ENCODE peak calls at places on chromosomes 16 and 17, in four cellular contexts. L, W, O and M are unnamed samples. For H3K27me3, the result is how much of the 10 kb centered on the place peaks cover.

GRCh38 chr17:65064452-65065019 is 8.0 kb upstream of the GNA13 start:
- DNase-seq in L (no peak), O (no peak), W (peak), M (no peak)

GRCh38 chr16:52573365-52574104 is 26.6 kb upstream of the TOX3 start:
- DNase-seq in L (no peak), W (no peak), O (no peak), M (no peak)

GRCh38 chr16:31414706-31415105 is 13.5 kb downstream of the COX6A2 start:
- DNase-seq in O (no peak), W (no peak), L (no peak), M (no peak)

GRCh38 chr17:55356440-55357328 is 65.0 kb downstream of the MMD start:
- DNase-seq in L (no peak), W (peak), O (peak), M (peak)

GRCh38 chr16:19095699-19096098 is 18.1 kb upstream of the ITPRIPL2 start:
- DNase-seq in W (no peak), O (no peak), L (no peak), M (no peak)

GRCh38 chr17:50972579-50972978 is 106.4 kb upstream of the TOB1 start:
- DNase-seq in W (no peak), L (no peak), O (no peak), M (no peak)

GRCh38 chr17:69246726-69247375 is 18.2 kb upstream of the ABCA10 start:
- DNase-seq in W (peak), O (no peak), L (no peak), M (no peak)

GRCh38 chr16:56041556-56042140 is 149.6 kb upstream of the GNAO1 start:
- DNase-seq in O (peak), L (no peak), W (peak), M (no peak)

GRCh38 chr17:66654341-66654740 is 180.6 kb upstream of the CACNG5 start:
- DNase-seq in W (no peak), L (no peak), O (no peak), M (no peak)

GRCh38 chr17:20085283-20085875 is 76.2 kb downstream of the SPECC1 start:
- DNase-seq in W (no peak), O (no peak), L (no peak), M (no peak)

GRCh38 chr16:25501530-25502255 is 190.1 kb upstream of the HS3ST4 start:
- DNase-seq in O (no peak), L (no peak), W (no peak), M (no peak)

GRCh38 chr16:54407596-54407995 is 121.0 kb upstream of the IRX3 start:
- DNase-seq in O (no peak), W (no peak), L (no peak), M (no peak)

GRCh38 chr16:2518823-2519710 is 1.1 kb upstream of the AMDHD2 start:
- DNase-seq in L (peak), O (no peak), W (no peak), M (peak)

GRCh38 chr16:87816507-87817100 is 50.8 kb upstream of the KLHDC4 start:
- DNase-seq in L (no peak), O (no peak), W (no peak), M (no peak)
- TF ChIP-seq POLR2AphosphoS5 in L (no peak), O (no peak), W (no peak), M (no peak)

DNA sequence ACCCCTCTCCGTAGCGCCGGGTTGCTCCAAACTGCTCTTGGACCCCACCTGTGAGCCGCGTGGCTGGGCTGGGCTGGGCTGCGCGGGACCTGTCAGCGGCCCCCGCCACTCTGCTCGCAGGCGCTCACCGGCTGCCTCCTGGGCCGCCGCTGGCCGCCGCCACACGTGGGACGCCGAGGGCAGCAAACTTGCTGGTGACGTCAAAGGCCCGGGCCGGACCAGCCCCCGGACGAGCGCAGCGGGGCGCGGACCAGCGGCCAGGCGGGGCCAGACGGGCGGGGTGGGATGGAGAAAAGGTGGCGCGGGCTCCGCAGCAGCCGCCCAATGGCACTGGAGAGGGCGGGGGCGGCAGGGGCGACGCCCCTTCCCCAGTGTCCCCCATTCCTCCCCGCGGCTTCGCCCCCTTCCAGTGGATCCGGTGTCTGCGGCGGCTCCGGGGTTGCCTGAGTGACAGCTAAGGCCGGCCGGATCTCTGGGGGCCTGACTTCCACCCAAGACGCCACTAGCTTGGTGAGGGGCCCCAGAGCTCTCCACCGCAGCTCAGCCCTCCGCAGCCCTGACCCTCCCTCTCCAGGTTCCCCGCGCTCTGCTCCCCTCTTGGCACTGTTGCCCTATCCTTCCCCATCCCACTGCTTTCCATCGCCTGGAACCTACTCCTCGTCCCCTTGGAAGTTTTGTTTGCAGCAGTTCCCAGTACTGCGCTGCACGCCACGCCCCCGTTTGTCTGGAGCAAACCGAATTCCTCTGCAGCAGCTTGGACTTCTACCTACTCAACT is at the start of gene HS3ST3A1:
- DNase-seq in O (peak), L (peak), W (peak), M (peak)
- H3K27me3 ChIP-seq in O (under half), L (half or more), W (under half), M (under half)

GRCh38 chr16:75580-76501 is 2.2 kb upstream of the MPG start:
- DNase-seq in L (no peak), W (peak), O (no peak), M (peak)
- TF ChIP-seq POLR2AphosphoS5 in L (no peak), W (no peak), O (no peak), M (peak)

GRCh38 chr17:79237448-79238053 is 162.9 kb downstream of the ENGASE start:
- DNase-seq in L (no peak), W (no peak), O (no peak), M (no peak)
- H3K27me3 ChIP-seq in L (under half), W (under half), O (under half), M (under half)

GRCh38 chr16:58249780-58250478 is 44.9 kb downstream of the PRSS54 start:
- DNase-seq in O (peak), L (peak), W (peak), M (peak)
- TF ChIP-seq POLR2AphosphoS5 in O (peak), L (peak), W (no peak), M (peak)

GRCh38 chr16:85735225-85735722 is 15.6 kb downstream of the C16orf74 start:
- DNase-seq in O (no peak), L (peak), W (no peak), M (no peak)

GRCh38 chr16:85733839-85734170 is 17.1 kb downstream of the C16orf74 start:
- DNase-seq in O (peak), L (no peak), W (peak), M (no peak)

GRCh38 chr16:85735946-85736345 is 14.9 kb downstream of the C16orf74 start:
- DNase-seq in W (no peak), L (no peak), O (no peak), M (no peak)

GRCh38 chr16:85733155-85733838 is 17.6 kb downstream of the C16orf74 start:
- DNase-seq in L (no peak), W (no peak), O (no peak), M (peak)

DNA sequence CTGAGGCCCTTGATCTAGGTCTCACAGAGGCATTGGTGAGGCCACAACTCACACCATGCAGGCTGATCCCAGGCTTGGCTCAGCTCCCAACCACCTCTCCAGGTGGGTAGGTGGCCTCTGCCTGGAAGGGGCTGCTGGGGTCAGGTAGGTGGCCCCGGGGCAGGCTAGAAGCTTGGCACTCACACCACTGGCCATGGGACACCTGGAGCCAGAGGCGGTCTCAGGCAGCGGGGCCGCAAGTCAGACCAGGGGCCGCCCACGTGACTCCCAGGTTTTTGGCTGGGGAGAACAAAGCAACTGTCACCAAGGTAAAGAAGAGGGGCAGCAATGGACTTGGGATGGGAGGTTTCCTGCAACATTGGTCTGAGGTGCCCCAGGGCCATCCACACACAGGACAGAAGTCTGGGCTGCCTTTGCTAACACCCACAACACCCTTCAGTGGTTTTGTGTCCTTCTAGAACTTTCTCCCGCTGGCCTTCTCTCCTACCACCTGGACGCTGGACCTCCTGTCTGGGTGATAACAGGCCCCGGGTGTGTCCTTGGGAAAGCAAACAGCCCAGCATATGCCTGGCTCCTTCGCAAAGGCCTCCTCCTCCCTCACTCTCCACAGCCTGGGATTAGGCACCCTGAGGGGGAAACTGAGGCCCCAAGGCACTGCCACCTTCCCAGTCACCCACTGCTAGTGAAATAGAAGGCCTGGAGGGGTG is 16.4 kb downstream of the C16orf74 start:
- DNase-seq in O (no peak), W (no peak), L (no peak), M (no peak)
- H3K27me3 ChIP-seq in O (under half), W (under half), L (under half), M (under half)

GRCh38 chr17:79722787-79723186 is 8.0 kb upstream of the ENPP7 start:
- DNase-seq in O (no peak), W (no peak), L (no peak), M (no peak)
- TF ChIP-seq POLR2AphosphoS5 in O (no peak), W (no peak), L (no peak), M (no peak)

DNA sequence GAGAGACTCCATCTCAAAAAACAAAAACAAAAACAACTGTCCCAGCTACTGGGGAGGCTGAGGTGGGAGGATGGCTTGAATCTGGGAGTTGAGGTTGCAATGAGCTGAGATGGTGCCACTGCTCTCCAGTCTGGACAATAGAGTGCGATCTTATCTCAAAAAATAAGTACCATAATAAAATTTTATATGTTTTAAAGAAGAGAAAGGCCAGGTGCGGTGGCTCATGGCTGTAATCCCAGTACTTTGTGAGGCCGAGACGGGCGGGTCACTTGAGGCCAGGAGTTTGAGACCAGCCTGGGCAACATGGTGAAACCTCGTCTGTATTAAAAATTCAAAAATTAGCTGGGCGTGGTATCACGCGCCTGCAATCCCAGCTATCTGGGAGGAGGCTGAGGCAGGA is 11.4 kb downstream of the RPUSD1 start:
- DNase-seq in L (no peak), W (no peak), O (no peak), M (no peak)
- H3K27me3 ChIP-seq in L (half or more), W (under half), O (under half), M (under half)

GRCh38 chr17:41579484-41580243 is 7.0 kb downstream of the KRT14 start:
- DNase-seq in L (peak), W (peak), O (peak), M (peak)
- TF ChIP-seq POLR2AphosphoS5 in L (no peak), W (no peak), O (peak), M (no peak)

DNA sequence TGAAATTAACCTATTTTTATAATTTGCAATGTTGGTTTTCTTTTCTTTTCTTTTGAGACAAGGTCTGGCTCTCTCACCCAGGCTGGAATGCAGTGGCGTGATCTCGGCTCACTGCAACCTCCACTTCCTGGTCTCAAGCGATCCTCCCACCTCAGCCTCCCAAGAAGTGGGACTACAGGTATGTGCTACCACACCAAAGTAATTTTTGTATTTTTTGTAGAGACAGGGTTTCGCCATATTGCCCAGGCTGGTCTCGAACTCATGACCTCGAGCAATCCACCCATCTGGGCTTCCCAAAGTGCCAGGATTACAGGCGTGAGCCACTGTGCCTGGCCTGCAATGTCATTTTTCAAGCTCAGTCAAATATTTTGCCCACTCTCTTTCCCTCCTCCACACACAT is 36.0 kb downstream of the MYH11 start:
- DNase-seq in W (no peak), O (no peak), L (peak), M (no peak)
- H3K27me3 ChIP-seq in W (under half), O (under half), L (under half), M (under half)